ENCODE peak calls at places on chromosomes 2 and 18, in six cellular contexts. C is HepG2, H is K562, P is SK-N-SH, K is H1, B is GM12878. U is an unnamed sample.

GRCh38 chr2:21043744-21044532 is at the start of gene APOB:
- DNase-seq in H (no peak), C (peak), K (no peak), B (no peak), P (peak), U (no peak)

GRCh38 chr2:182980115-182980514 is 58.1 kb downstream of the NCKAP1 start:
- DNase-seq in K (no peak), H (peak), P (peak), C (peak), B (no peak), U (no peak)

GRCh38 chr2:40178171-40178778 is 273.6 kb downstream of the SLC8A1 start:
- DNase-seq in C (no peak), K (no peak), P (no peak), B (no peak), H (no peak), U (no peak)

GRCh38 chr2:242075163-242075562 is 205.6 kb downstream of the RTP5 start:
- DNase-seq in K (no peak), P (no peak), B (no peak), C (no peak), H (no peak), U (no peak)

GRCh38 chr2:184860744-184861143 is 262.4 kb downstream of the ZNF804A start:
- DNase-seq in B (no peak), K (no peak), H (no peak), C (no peak), P (no peak), U (no peak)

GRCh38 chr2:233693963-233694362 is 1.3 kb downstream of the UGT1A6 start:
- DNase-seq in C (no peak), K (no peak), B (no peak), H (no peak), P (no peak), U (no peak)

GRCh38 chr2:42792583-42793313 is at the start of gene HAAO:
- DNase-seq in H (no peak), P (peak), B (no peak), C (peak), K (peak), U (no peak)

GRCh38 chr2:131047920-131048560 is 45.2 kb downstream of the FAM168B start:
- DNase-seq in K (no peak), B (no peak), C (no peak), H (no peak), P (no peak), U (no peak)

GRCh38 chr2:23199115-23199918 is 185.7 kb upstream of the KLHL29 start:
- DNase-seq in P (peak), B (no peak), K (peak), H (peak), C (peak), U (no peak)

GRCh38 chr2:121532894-121533293 is 2.2 kb downstream of the RNU4ATAC start:
- DNase-seq in K (no peak), H (peak), B (no peak), C (peak), P (no peak), U (no peak)

GRCh38 chr2:20185176-20186022 is 39.5 kb downstream of the SDC1 start:
- DNase-seq in B (no peak), C (no peak), H (no peak), K (no peak), P (no peak), U (peak)

GRCh38 chr2:237895544-237896506 is 36.4 kb downstream of the RAMP1 start:
- DNase-seq in B (no peak), H (no peak), P (peak), C (no peak), K (no peak), U (no peak)

GRCh38 chr2:26557244-26557925 is 79.5 kb upstream of the OTOF start:
- DNase-seq in H (no peak), C (no peak), K (no peak), B (no peak), P (no peak), U (no peak)

GRCh38 chr2:44949329-44950151 is 8.0 kb downstream of the SIX3 start:
- DNase-seq in P (peak), K (peak), C (no peak), H (no peak), B (no peak), U (no peak)
- TF ChIP-seq GABPA in P (no peak), K (peak), C (no peak), H (no peak), B (no peak), U (no peak)

GRCh38 chr18:46623541-46623940 is 33.5 kb downstream of the LOXHD1 start:
- DNase-seq in P (peak), C (no peak), H (no peak), B (no peak), K (peak), U (no peak)
- TF ChIP-seq POLR2AphosphoS5 in P (no peak), C (no peak), H (no peak), B (no peak), K (no peak), U (no peak)

GRCh38 chr2:223042284-223042683 is 9.7 kb upstream of the KCNE4 start:
- DNase-seq in P (no peak), C (no peak), B (no peak), H (no peak), K (no peak), U (no peak)
- H3K27ac ChIP-seq in P (peak), C (no peak), B (no peak), H (peak), K (no peak), U (peak)

DNA sequence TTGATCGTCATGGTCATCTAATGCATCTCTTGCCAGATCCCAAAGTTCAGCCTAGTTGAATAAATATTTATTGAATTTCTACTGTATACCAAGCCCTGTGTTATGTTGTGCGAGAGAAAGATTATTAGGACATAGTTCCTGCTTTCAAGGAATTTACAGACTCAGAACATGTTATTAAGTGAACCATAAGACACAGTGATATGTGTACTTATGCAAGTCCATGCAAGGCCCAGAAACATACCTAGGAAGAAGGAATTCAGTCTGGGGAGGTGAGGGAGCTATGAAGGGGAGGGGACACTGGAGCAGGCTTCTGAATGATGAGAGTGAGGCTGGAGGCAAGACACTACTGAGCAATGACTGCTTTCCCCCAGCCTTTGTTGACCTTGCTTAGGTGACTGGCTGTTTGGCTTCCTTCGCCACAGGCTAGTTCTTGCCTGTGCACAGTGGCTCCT is 81.4 kb downstream of the ACAA2 start:
- DNase-seq in P (no peak), H (no peak), K (no peak), B (no peak), C (peak), U (no peak)
- TF ChIP-seq GABPA in P (no peak), H (no peak), K (no peak), B (no peak), C (no peak), U (no peak)

GRCh38 chr2:25377822-25378421 is 36.2 kb upstream of the DNMT3A start:
- DNase-seq in P (no peak), B (no peak), K (peak), C (no peak), H (no peak), U (no peak)

GRCh38 chr2:25380586-25381360 is 39.0 kb upstream of the DNMT3A start:
- DNase-seq in P (no peak), K (peak), H (no peak), B (no peak), C (no peak), U (no peak)

GRCh38 chr2:25380023-25380422 is 38.3 kb upstream of the DNMT3A start:
- DNase-seq in H (no peak), B (no peak), K (no peak), C (no peak), P (no peak), U (no peak)

GRCh38 chr2:25378731-25379490 is 37.2 kb upstream of the DNMT3A start:
- DNase-seq in K (no peak), B (no peak), P (no peak), C (no peak), H (no peak), U (no peak)

DNA sequence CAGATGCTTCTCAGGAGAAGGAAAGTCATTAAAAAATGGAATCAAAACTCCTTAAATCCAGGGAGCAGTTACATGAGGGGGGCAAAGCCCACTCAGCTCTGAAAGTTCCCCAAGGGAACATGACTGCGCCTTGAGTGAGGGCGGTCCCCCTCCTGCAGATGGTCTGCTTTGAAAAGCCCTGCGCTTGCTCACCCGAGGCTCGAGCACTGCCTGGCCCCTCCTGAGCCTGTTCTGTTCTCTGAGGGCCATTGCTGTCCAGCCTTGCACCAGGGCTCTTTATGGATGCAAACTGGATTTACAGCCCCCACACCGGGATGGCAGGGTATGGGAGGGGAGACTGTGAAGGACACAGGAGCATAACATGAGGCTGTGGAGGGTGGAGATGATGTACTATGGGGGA is 37.8 kb upstream of the DNMT3A start:
- DNase-seq in H (no peak), B (no peak), C (no peak), K (peak), P (no peak), U (no peak)
- TF ChIP-seq POLR2AphosphoS5 in H (no peak), B (no peak), C (no peak), K (no peak), P (no peak), U (no peak)

GRCh38 chr18:9115984-9116383 is 13.5 kb downstream of the NDUFV2 start:
- DNase-seq in H (peak), B (no peak), K (no peak), P (no peak), C (no peak), U (no peak)

GRCh38 chr18:9117980-9118841 is 15.7 kb downstream of the NDUFV2 start:
- DNase-seq in K (no peak), H (peak), C (no peak), B (no peak), P (no peak), U (no peak)

GRCh38 chr18:9108911-9109310 is 6.4 kb downstream of the NDUFV2 start:
- DNase-seq in B (no peak), H (no peak), C (no peak), P (no peak), K (no peak), U (no peak)

GRCh38 chr18:9109523-9109922 is 7.0 kb downstream of the NDUFV2 start:
- DNase-seq in K (no peak), P (no peak), H (no peak), C (no peak), B (no peak), U (no peak)

DNA sequence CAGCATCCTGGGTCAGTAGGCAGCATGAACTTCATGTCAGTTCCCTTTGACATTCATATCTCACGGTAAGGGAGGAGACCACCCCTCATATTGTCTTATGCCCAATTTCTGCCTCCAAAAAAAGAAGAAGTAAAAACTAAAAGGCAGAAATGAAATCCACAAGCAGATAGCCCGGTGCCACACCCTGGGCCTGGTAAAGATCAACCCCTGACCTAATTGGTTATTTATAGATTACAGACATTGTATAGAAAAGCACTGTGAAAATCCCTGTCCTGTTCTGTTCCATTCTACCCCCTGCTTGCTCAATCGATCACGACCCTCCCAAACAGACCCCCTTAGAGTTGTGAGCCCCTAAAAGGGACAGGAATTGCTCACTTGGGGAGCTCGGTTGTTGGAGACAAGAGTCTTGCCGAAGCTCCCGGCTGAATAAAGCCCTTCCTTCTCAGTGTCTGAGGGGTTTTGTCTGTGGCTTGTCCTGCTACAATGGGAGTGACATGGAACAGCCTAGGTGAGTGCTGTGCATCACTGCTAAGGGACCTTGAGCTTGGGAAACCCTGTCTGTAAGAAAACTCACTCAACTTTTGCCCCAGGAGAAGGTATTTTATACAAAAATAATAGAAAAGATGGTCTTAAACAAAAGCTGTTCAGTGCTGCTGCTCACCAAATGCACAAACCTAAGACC is 11.1 kb downstream of the NDUFV2 start:
- DNase-seq in B (no peak), K (no peak), P (no peak), C (no peak), H (no peak), U (no peak)
- H3K27ac ChIP-seq in B (peak), K (no peak), P (no peak), C (no peak), H (peak), U (no peak)

GRCh38 chr2:98881153-98881650 is 54.8 kb downstream of the CRACDL start:
- DNase-seq in P (no peak), B (no peak), C (no peak), H (no peak), K (no peak), U (no peak)
- TF ChIP-seq GABPA in P (no peak), B (no peak), C (no peak), H (no peak), K (no peak), U (no peak)

U was measured in HL-60.